ENCODE peak calls at places on chromosomes 4 and X, in eight cellular contexts. G is IMR-90, X is GM23248, Y is mammary epithelial cell, O is fibroblast of lung, Q is PC-3, Z is OCI-LY7, M is GM23338. D is an unnamed sample.

GRCh38 chr4:117971406-117971805 is 62.9 kb upstream of the NDST3 start:
- DNase-seq in X (peak; percentile 2), Z (no peak), G (no peak), O (peak; percentile 35), M (no peak), Q (no peak), Y (no peak), D (no peak)

GRCh38 chrX:7235071-7235470 is 87.1 kb upstream of the PUDP start:
- DNase-seq in M (no peak), Z (no peak), O (no peak), Y (no peak), X (peak; percentile 4), Q (no peak), G (no peak), D (no peak)

GRCh38 chrX:40374486-40374885 is 206.3 kb upstream of the ATP6AP2 start:
- DNase-seq in G (no peak), M (no peak), X (no peak), Q (no peak), O (no peak), Z (no peak), Y (no peak), D (no peak)

GRCh38 chr4:53902786-53903185 is 161.6 kb downstream of the CHIC2 start:
- DNase-seq in Q (no peak), Z (no peak), X (no peak), M (no peak), Y (peak; percentile 57), G (no peak), O (no peak), D (no peak)

GRCh38 chr4:109730294-109731051 is 603 bp upstream of the PLA2G12A start:
- DNase-seq in O (peak; percentile 59), Y (peak; percentile 55), X (peak; percentile 82), M (peak; percentile 71), Q (peak; percentile 52), G (peak; percentile 56), Z (no peak), D (peak; percentile 90)

GRCh38 chrX:106608016-106608415 is 3.8 kb upstream of the RADX start:
- DNase-seq in X (no peak), M (peak; percentile 64), O (no peak), G (no peak), Y (peak; percentile 9), Q (no peak), Z (no peak), D (no peak)

GRCh38 chr4:177385576-177386320 is 56.5 kb downstream of the AGA start:
- DNase-seq in M (no peak), G (peak; percentile 5), Q (no peak), Z (no peak), Y (no peak), O (peak; percentile 27), X (no peak), D (no peak)

GRCh38 chrX:73922856-73923429 is 359.9 kb downstream of the CHIC1 start:
- DNase-seq in M (no peak), Y (peak; percentile 21), O (peak; percentile 39), Q (peak; percentile 31), Z (no peak), X (peak; percentile 65), G (peak; percentile 26), D (peak; percentile 36)

GRCh38 chrX:52923781-52924241 is 26.7 kb downstream of the FAM156B start:
- DNase-seq in Z (peak; percentile 70), X (peak; percentile 61), O (peak; percentile 65), Q (peak; percentile 61), M (no peak), Y (peak; percentile 61), G (peak; percentile 69), D (peak; percentile 44)

GRCh38 chrX:12901486-12901885 is 4.9 kb upstream of the TLR8 start:
- DNase-seq in Y (peak; percentile 48), G (peak; percentile 39), O (peak; percentile 27), M (peak; percentile 41), Z (peak; percentile 70), X (peak; percentile 49), Q (peak; percentile 79), D (peak; percentile 93)

GRCh38 chr4:61427818-61428495 is 227.8 kb downstream of the ADGRL3 start:
- DNase-seq in Y (peak; percentile 76), M (no peak), Q (peak; percentile 89), X (no peak), O (peak; percentile 48), G (no peak), Z (no peak), D (no peak)

GRCh38 chr4:119906277-119906676 is 160.4 kb downstream of the MAD2L1 start:
- DNase-seq in Q (no peak), G (no peak), M (peak; percentile 25), Y (no peak), X (no peak), Z (no peak), O (no peak), D (no peak)

GRCh38 chrX:133482345-133483041 is 67.2 kb upstream of the GPC4 start:
- DNase-seq in M (no peak), O (peak; percentile 58), G (peak; percentile 52), X (peak; percentile 64), Z (no peak), Y (peak; percentile 72), Q (peak; percentile 70), D (peak; percentile 76)

DNA sequence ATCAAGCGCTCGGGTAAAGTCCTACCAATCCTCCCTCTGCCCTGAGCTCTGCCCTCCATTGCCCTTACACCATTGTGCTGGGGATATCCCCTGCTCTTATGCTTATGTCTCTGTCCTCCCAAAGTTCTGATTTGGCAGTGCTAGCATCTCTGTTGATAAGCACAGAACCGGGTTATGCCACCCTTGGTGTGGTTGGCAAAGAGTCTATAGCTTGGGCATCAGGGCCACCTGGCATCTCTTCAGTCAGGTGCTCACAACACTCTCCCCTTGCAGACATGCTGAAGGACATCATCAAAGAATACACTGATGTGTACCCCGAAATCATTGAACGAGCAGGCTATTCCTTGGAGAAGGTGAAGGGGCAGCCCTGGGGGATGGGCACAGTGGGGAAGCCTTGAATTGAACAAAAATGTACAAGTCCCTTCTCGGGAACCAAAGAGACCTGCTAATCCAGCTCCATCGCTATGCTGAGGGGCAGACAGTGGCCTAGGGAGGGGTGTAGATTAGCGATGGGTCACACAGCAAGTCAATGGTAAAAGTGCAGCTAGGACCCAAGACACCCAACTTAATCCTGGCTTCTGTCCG is 3.8 kb downstream of the MAGED2 start:
- DNase-seq in G (no peak), O (no peak), Y (no peak), M (no peak), Z (no peak), Q (no peak), X (no peak), D (no peak)
- H3K4me2 ChIP-seq in G (no peak overlapping the region), O (no peak overlapping the region), Y (no peak overlapping the region), M (no peak overlapping the region), Z (no peak overlapping the region), Q (no peak overlapping the region), X (no peak overlapping the region), D (peak overlapping the region; percentile 85)

DNA sequence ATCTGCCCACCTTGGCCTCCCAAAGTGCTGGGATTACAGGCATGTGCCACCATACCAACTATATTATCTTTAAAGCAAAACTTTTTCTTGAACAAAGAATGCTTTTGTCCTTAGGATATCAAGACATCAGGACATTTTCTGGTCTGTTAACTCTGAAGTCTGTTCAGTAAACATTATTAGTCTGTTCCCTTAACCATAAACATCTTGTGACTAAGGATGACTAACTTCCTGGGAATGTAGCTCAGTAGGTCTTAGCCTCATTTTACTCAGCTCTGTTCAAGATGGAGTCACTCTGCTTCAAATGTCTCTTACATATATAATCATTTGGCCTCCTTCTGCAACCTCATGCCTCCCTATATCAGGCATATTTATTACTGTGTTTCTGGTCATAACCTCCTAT is 122.9 kb downstream of the UBE2NL start:
- DNase-seq in O (peak; percentile 25), Q (peak; percentile 88), Y (peak; percentile 80), X (peak; percentile 48), Z (no peak), G (no peak), M (no peak), D (no peak)
- H2AFZ ChIP-seq in O (no peak overlapping the region), Q (peak overlapping the region; percentile 71), Y (peak overlapping the region; percentile 81), X (peak overlapping the region; percentile 65), Z (no peak overlapping the region), G (no peak overlapping the region), M (no peak overlapping the region), D (no peak overlapping the region)

DNA sequence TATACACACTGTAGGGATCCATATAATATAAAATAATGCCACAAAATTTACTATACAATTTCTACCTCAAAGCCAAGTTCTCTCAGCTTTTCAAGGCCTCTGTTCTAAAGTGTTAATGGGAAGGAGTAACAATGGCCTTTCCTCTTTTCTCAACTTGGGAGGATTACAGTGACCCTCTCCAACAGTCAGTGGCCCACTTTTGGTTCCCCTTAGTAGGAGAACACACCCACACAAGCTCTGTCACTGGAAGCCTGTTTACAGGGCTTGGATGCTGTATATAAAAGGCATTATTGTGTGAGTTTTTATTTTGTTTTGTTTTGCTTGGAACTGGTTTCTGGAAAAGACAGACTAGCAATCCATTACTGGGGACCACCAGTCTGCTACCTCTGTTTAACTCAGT is 1.8 kb downstream of the ARHGEF6 start:
- DNase-seq in O (no peak), G (no peak), Q (no peak), M (no peak), Z (no peak), Y (no peak), X (no peak), D (no peak)
- H3K4me3 ChIP-seq in O (no peak overlapping the region), G (no peak overlapping the region), Q (no peak overlapping the region), M (no peak overlapping the region), Z (peak overlapping the region; percentile 80), Y (no peak overlapping the region), X (no peak overlapping the region), D (no peak overlapping the region)

GRCh38 chr4:77800483-77801259 is 18.5 kb downstream of the CNOT6L start:
- DNase-seq in Y (peak; percentile 0), M (no peak), Q (no peak), O (peak; percentile 68), G (peak; percentile 44), X (peak; percentile 44), Z (no peak), D (no peak)

GRCh38 chr4:77798385-77798784 is 20.8 kb downstream of the CNOT6L start:
- DNase-seq in Z (no peak), G (no peak), M (no peak), Y (no peak), Q (no peak), O (no peak), X (no peak), D (no peak)

GRCh38 chr4:77800077-77800476 is 19.1 kb downstream of the CNOT6L start:
- DNase-seq in Q (no peak), M (no peak), Z (no peak), O (no peak), Y (no peak), X (no peak), G (no peak), D (no peak)

GRCh38 chr4:77802406-77802805 is 16.8 kb downstream of the CNOT6L start:
- DNase-seq in M (no peak), Y (no peak), X (no peak), Z (no peak), O (no peak), Q (no peak), G (no peak), D (no peak)

DNA sequence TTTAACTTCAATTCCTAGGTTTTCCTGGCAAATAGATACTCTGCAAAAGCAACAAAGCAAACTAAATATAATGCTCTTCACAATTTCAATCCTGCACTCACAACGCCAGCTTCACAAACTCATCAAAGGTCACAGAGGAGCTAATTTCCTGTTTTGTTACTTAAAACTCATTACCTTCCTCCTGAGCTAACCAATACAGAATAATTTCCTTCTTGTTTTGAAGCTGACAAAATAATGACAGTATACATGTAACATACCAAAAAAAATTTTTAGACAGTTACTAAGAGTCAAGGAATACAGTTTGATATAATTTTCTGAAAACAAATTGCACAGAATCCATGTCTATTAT is 17.9 kb downstream of the CNOT6L start:
- DNase-seq in G (no peak), M (no peak), Z (peak; percentile 26), Q (no peak), X (no peak), O (no peak), Y (no peak), D (no peak)
- H3K4me2 ChIP-seq in G (no peak overlapping the region), M (peak overlapping the region; percentile 31), Z (peak overlapping the region; percentile 50), Q (no peak overlapping the region), X (no peak overlapping the region), O (peak overlapping the region; percentile 20), Y (peak overlapping the region; percentile 50), D (no peak overlapping the region)